ENCODE peak calls at places on chromosomes 5 and 9, in four cellular contexts. One of them, this sample, is unnamed.

GRCh38 chr5:101080485-101081240 is 177.6 kb upstream of the ST8SIA4 start:
- DNase-seq in A673: peak; percentile 49
- DNase-seq in left ventricle myocardium inferior: no peak
- DNase-seq in endodermal cell: no peak
- DNase-seq in this sample: no peak

GRCh38 chr5:173412566-173412965 is 84.4 kb upstream of the STC2 start:
- DNase-seq in A673: no peak
- DNase-seq in left ventricle myocardium inferior: no peak
- DNase-seq in endodermal cell: no peak
- DNase-seq in this sample: no peak

GRCh38 chr9:95409650-95410426 is 92.3 kb upstream of the FANCC start:
- DNase-seq in A673: peak; percentile 89
- DNase-seq in left ventricle myocardium inferior: no peak
- DNase-seq in endodermal cell: no peak
- DNase-seq in this sample: no peak

GRCh38 chr5:172834570-172835245 is 657 bp downstream of the ERGIC1 start:
- DNase-seq in A673: peak; percentile 7
- DNase-seq in left ventricle myocardium inferior: no peak
- DNase-seq in endodermal cell: peak; percentile 74
- DNase-seq in this sample: no peak

GRCh38 chr5:110361501-110361900 is 365.0 kb downstream of the TMEM232 start:
- DNase-seq in A673: no peak
- DNase-seq in left ventricle myocardium inferior: no peak
- DNase-seq in endodermal cell: no peak
- DNase-seq in this sample: no peak

GRCh38 chr5:112691758-112692157 is 45.9 kb upstream of the APC start:
- DNase-seq in A673: peak; percentile 33
- DNase-seq in left ventricle myocardium inferior: no peak
- DNase-seq in endodermal cell: peak; percentile 79
- DNase-seq in this sample: no peak

GRCh38 chr5:131763968-131764367 is 32.8 kb downstream of the FNIP1 start:
- DNase-seq in A673: no peak
- DNase-seq in left ventricle myocardium inferior: no peak
- DNase-seq in endodermal cell: no peak
- DNase-seq in this sample: no peak

GRCh38 chr5:158154226-158155005 is 295.5 kb upstream of the CLINT1 start:
- DNase-seq in A673: peak; percentile 14
- DNase-seq in left ventricle myocardium inferior: no peak
- DNase-seq in endodermal cell: no peak
- DNase-seq in this sample: peak; percentile 79

GRCh38 chr9:85528142-85528541 is 213.6 kb downstream of the AGTPBP1 start:
- DNase-seq in A673: no peak
- DNase-seq in left ventricle myocardium inferior: no peak
- DNase-seq in endodermal cell: no peak
- DNase-seq in this sample: no peak

GRCh38 chr9:33076031-33076359 is 479 bp downstream of the SMU1 start:
- DNase-seq in A673: no peak
- DNase-seq in left ventricle myocardium inferior: no peak
- DNase-seq in endodermal cell: no peak
- DNase-seq in this sample: no peak

GRCh38 chr9:4541848-4542247 is 51.6 kb downstream of the SLC1A1 start:
- DNase-seq in A673: peak; percentile 17
- DNase-seq in left ventricle myocardium inferior: no peak
- DNase-seq in endodermal cell: peak; percentile 49
- DNase-seq in this sample: no peak

GRCh38 chr9:34558911-34559615 is 30.5 kb downstream of the CNTFR start:
- DNase-seq in A673: no peak
- DNase-seq in left ventricle myocardium inferior: no peak
- DNase-seq in endodermal cell: no peak
- DNase-seq in this sample: no peak

GRCh38 chr9:18705763-18706372 is 231.9 kb downstream of the ADAMTSL1 start:
- DNase-seq in A673: no peak
- DNase-seq in left ventricle myocardium inferior: no peak
- DNase-seq in endodermal cell: no peak
- DNase-seq in this sample: no peak

GRCh38 chr5:67400752-67401151 is 204.2 kb upstream of the CD180 start:
- DNase-seq in A673: no peak
- DNase-seq in left ventricle myocardium inferior: no peak
- DNase-seq in endodermal cell: no peak
- DNase-seq in this sample: no peak

GRCh38 chr9:131986576-131986975 is 93.1 kb downstream of the MED27 start:
- DNase-seq in A673: no peak
- DNase-seq in left ventricle myocardium inferior: no peak
- DNase-seq in endodermal cell: no peak
- DNase-seq in this sample: no peak

GRCh38 chr5:139646912-139647391 is 1.2 kb upstream of the CXXC5 start:
- DNase-seq in A673: no peak
- DNase-seq in left ventricle myocardium inferior: peak; percentile 20
- DNase-seq in endodermal cell: peak; percentile 78
- DNase-seq in this sample: no peak

GRCh38 chr5:142859037-142859436 is 88.9 kb downstream of the ARHGAP26 start:
- DNase-seq in A673: no peak
- DNase-seq in left ventricle myocardium inferior: no peak
- DNase-seq in endodermal cell: no peak
- DNase-seq in this sample: no peak

GRCh38 chr5:9439651-9440292 is 106.1 kb downstream of the SEMA5A start:
- DNase-seq in A673: no peak
- DNase-seq in left ventricle myocardium inferior: no peak
- DNase-seq in endodermal cell: no peak
- DNase-seq in this sample: no peak

GRCh38 chr5:169904059-169904458 is 76.2 kb downstream of the INSYN2B start:
- DNase-seq in A673: peak; percentile 64
- DNase-seq in left ventricle myocardium inferior: no peak
- DNase-seq in endodermal cell: no peak
- DNase-seq in this sample: no peak

GRCh38 chr9:133946840-133947486 is 45.2 kb downstream of the VAV2 start:
- DNase-seq in A673: no peak
- DNase-seq in left ventricle myocardium inferior: peak; percentile 10
- DNase-seq in endodermal cell: no peak
- DNase-seq in this sample: no peak

GRCh38 chr5:67010684-67011409 is 185.8 kb downstream of the CD180 start:
- DNase-seq in A673: no peak
- DNase-seq in left ventricle myocardium inferior: no peak
- DNase-seq in endodermal cell: no peak
- DNase-seq in this sample: no peak

GRCh38 chr9:18261143-18261542 is 212.8 kb upstream of the ADAMTSL1 start:
- DNase-seq in A673: no peak
- DNase-seq in left ventricle myocardium inferior: no peak
- DNase-seq in endodermal cell: no peak
- DNase-seq in this sample: no peak

GRCh38 chr9:119322137-119322695 is 47.0 kb downstream of the BRINP1 start:
- DNase-seq in A673: no peak
- DNase-seq in left ventricle myocardium inferior: peak; percentile 29
- DNase-seq in endodermal cell: no peak
- DNase-seq in this sample: no peak

GRCh38 chr9:132946624-132947295 is 2.3 kb upstream of the TSC1 start:
- DNase-seq in A673: no peak
- DNase-seq in left ventricle myocardium inferior: no peak
- DNase-seq in endodermal cell: peak; percentile 84
- DNase-seq in this sample: no peak

GRCh38 chr5:89584339-89584956 is 701.5 kb upstream of the MEF2C start:
- DNase-seq in A673: no peak
- DNase-seq in left ventricle myocardium inferior: no peak
- DNase-seq in endodermal cell: no peak
- DNase-seq in this sample: no peak

GRCh38 chr9:128107260-128107970 is 20.1 kb downstream of the PTGES2 start:
- DNase-seq in A673: no peak
- DNase-seq in left ventricle myocardium inferior: peak; percentile 13
- DNase-seq in endodermal cell: no peak
- DNase-seq in this sample: no peak

GRCh38 chr5:154197801-154198461 is 7.4 kb downstream of the GALNT10 start:
- DNase-seq in A673: no peak
- DNase-seq in left ventricle myocardium inferior: no peak
- DNase-seq in endodermal cell: no peak
- DNase-seq in this sample: no peak

GRCh38 chr9:18362901-18363685 is 110.9 kb upstream of the ADAMTSL1 start:
- DNase-seq in A673: no peak
- DNase-seq in left ventricle myocardium inferior: no peak
- DNase-seq in endodermal cell: no peak
- DNase-seq in this sample: no peak

GRCh38 chr5:34915139-34915855 is at the start of the genes BRIX1 and RAD1:
- DNase-seq in A673: peak; percentile 99
- DNase-seq in left ventricle myocardium inferior: peak; percentile 97
- DNase-seq in endodermal cell: peak; percentile 99
- DNase-seq in this sample: peak; percentile 96
- H3K36me3 ChIP-seq in A673: peaks cover 49% of the 10 kb centered on the region
- H3K36me3 ChIP-seq in left ventricle myocardium inferior: peaks cover 29% of the 10 kb centered on the region
- H3K36me3 ChIP-seq in endodermal cell: peaks cover 46% of the 10 kb centered on the region
- H3K36me3 ChIP-seq in this sample: peaks cover 33% of the 10 kb centered on the region

DNA sequence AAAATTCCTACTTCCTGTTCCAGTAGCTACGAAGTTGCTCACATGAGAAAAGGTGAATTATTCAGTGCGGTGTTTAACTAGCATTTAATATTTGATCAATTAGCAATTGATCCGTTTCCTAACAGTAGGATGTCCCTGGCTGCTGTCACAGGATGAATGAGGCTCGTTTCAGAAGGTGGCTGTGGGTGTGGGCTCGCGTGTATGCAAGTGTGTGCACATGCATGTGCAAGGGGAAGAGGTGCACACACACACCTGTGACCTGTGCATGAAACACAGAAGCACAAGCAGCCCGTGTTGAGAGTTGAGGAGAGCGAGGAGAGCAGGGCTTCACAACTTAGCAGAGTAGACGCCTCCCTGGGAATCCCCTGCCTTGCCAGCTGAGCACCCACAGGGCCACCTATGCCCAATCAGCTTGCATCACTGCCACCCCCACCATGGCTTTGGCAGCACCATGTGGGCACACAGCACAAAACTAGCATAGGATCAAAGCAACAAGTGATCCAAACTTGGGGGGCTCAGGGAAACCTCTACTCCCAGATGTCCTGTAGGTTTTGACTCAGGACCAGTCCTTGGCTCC is 107.2 kb downstream of the C5orf15 start:
- DNase-seq in A673: no peak
- DNase-seq in left ventricle myocardium inferior: no peak
- DNase-seq in endodermal cell: no peak
- DNase-seq in this sample: no peak
- H3K36me3 ChIP-seq in A673: no peaks in the 10 kb centered on the region
- H3K36me3 ChIP-seq in left ventricle myocardium inferior: no peaks in the 10 kb centered on the region
- H3K36me3 ChIP-seq in endodermal cell: no peaks in the 10 kb centered on the region
- H3K36me3 ChIP-seq in this sample: no peaks in the 10 kb centered on the region

GRCh38 chr9:136899196-136899595 is 12.9 kb downstream of the TRAF2 start:
- DNase-seq in A673: no peak
- DNase-seq in left ventricle myocardium inferior: no peak
- DNase-seq in endodermal cell: no peak
- DNase-seq in this sample: no peak

GRCh38 chr9:136896027-136896426 is 9.7 kb downstream of the TRAF2 start:
- DNase-seq in A673: no peak
- DNase-seq in left ventricle myocardium inferior: no peak
- DNase-seq in endodermal cell: no peak
- DNase-seq in this sample: no peak

GRCh38 chr9:136900556-136900955 is 14.2 kb downstream of the TRAF2 start:
- DNase-seq in A673: no peak
- DNase-seq in left ventricle myocardium inferior: no peak
- DNase-seq in endodermal cell: no peak
- DNase-seq in this sample: no peak

GRCh38 chr9:136900988-136901515 is 14.7 kb downstream of the TRAF2 start:
- DNase-seq in A673: no peak
- DNase-seq in left ventricle myocardium inferior: no peak
- DNase-seq in endodermal cell: no peak
- DNase-seq in this sample: no peak

DNA sequence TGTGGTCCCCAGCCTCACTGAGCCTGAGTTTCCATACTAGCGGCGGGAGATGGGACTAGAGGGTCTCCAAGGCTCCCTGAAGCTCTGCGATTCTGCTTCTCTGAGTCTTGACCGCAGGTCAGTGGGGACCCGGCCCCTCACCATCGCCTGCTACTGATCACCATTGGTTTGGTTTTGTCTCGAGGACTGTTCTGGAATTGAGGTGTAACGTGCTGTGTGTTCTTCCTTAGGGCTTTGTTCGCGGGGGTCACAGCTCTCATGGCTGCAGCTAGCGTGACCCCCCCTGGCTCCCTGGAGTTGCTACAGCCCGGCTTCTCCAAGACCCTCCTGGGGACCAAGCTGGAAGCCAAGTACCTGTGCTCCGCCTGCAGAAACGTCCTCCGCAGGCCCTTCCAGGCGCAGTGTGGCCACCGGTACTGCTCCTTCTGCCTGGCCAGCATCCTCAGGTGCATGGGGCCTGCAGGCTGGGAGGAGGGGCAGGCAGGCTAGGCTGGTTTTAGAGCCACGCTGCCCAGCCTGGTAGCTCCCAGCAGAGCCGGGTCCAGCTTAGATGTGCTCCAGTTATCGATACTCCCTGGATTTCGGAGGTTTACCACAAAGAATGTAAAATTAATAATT is 12.3 kb downstream of the TRAF2 start:
- DNase-seq in A673: no peak
- DNase-seq in left ventricle myocardium inferior: no peak
- DNase-seq in endodermal cell: no peak
- DNase-seq in this sample: no peak
- H3K36me3 ChIP-seq in A673: peaks cover 39% of the 10 kb centered on the region
- H3K36me3 ChIP-seq in left ventricle myocardium inferior: peaks cover 39% of the 10 kb centered on the region
- H3K36me3 ChIP-seq in endodermal cell: peaks cover 56% of the 10 kb centered on the region
- H3K36me3 ChIP-seq in this sample: peaks cover 26% of the 10 kb centered on the region

GRCh38 chr9:113387560-113388230 is 10.9 kb upstream of the HDHD3 start:
- DNase-seq in A673: no peak
- DNase-seq in left ventricle myocardium inferior: no peak
- DNase-seq in endodermal cell: no peak
- DNase-seq in this sample: no peak
- H3K36me3 ChIP-seq in A673: peaks cover 4% of the 10 kb centered on the region
- H3K36me3 ChIP-seq in left ventricle myocardium inferior: peaks cover 59% of the 10 kb centered on the region
- H3K36me3 ChIP-seq in endodermal cell: peaks cover 63% of the 10 kb centered on the region
- H3K36me3 ChIP-seq in this sample: peaks cover 51% of the 10 kb centered on the region